ENCODE peak calls at places on chromosome 4, in five cellular contexts. A is osteoblast, O is GM12865, W is MM.1S, M is mucosa of descending colon. G is an unnamed sample.

GRCh38 chr4:27308379-27308778 is 447.7 kb downstream of the STIM2 start:
- DNase-seq in M (no peak), W (no peak), O (no peak), A (no peak), G (no peak)

GRCh38 chr4:152862608-152863007 is 73.5 kb upstream of the FHDC1 start:
- DNase-seq in A (no peak), M (no peak), O (no peak), W (no peak), G (no peak)

GRCh38 chr4:21184788-21185187 is 484.5 kb downstream of the PACRGL start:
- DNase-seq in M (no peak), W (no peak), O (no peak), A (no peak), G (no peak)

GRCh38 chr4:39422247-39422646 is 15.5 kb downstream of the KLB start:
- DNase-seq in O (no peak), A (no peak), M (no peak), W (no peak), G (no peak)

GRCh38 chr4:156672492-156672891 is 299.1 kb downstream of the PDGFC start:
- DNase-seq in M (no peak), O (no peak), W (no peak), A (no peak), G (no peak)

GRCh38 chr4:74715731-74716435 is 78.4 kb downstream of the BTC start:
- DNase-seq in A (no peak), W (peak), M (no peak), O (no peak), G (peak)

GRCh38 chr4:56530269-56531148 is 24.9 kb downstream of the ARL9 start:
- DNase-seq in O (peak), M (peak), W (peak), A (peak), G (peak)

GRCh38 chr4:154421618-154422017 is 70.0 kb downstream of the DCHS2 start:
- DNase-seq in A (no peak), O (peak), M (no peak), W (no peak), G (no peak)

GRCh38 chr4:53905935-53906377 is 158.4 kb downstream of the CHIC2 start:
- DNase-seq in W (peak), O (peak), M (no peak), A (no peak), G (peak)

GRCh38 chr4:20271954-20272353 is 20.2 kb downstream of the SLIT2 start:
- DNase-seq in W (no peak), M (no peak), O (no peak), A (no peak), G (no peak)

GRCh38 chr4:3497095-3497494 is 34.0 kb downstream of the DOK7 start:
- DNase-seq in O (no peak), A (no peak), M (no peak), W (no peak), G (no peak)

GRCh38 chr4:8435656-8436121 is 4.8 kb downstream of the ACOX3 start:
- DNase-seq in W (peak), A (no peak), M (no peak), O (peak), G (no peak)

GRCh38 chr4:126701756-126702155 is 931.0 kb upstream of the INTU start:
- DNase-seq in O (no peak), W (no peak), A (peak), M (no peak), G (no peak)

GRCh38 chr4:147780137-147780777 is 48.4 kb downstream of the ARHGAP10 start:
- DNase-seq in W (peak), O (peak), M (no peak), A (no peak), G (no peak)

GRCh38 chr4:189237340-189237739 is 703.3 kb upstream of the FRG1 start:
- DNase-seq in W (no peak), M (no peak), A (no peak), O (no peak), G (no peak)

GRCh38 chr4:108940086-108941033 is 177.5 kb upstream of the ETNPPL start:
- DNase-seq in M (no peak), A (no peak), O (no peak), W (peak), G (peak)

GRCh38 chr4:159206427-159206871 is 103.6 kb downstream of the RAPGEF2 start:
- DNase-seq in A (peak), M (no peak), W (peak), O (peak), G (no peak)

GRCh38 chr4:60605651-60606354 is 594.3 kb upstream of the ADGRL3 start:
- DNase-seq in O (no peak), M (no peak), A (no peak), W (no peak), G (no peak)

GRCh38 chr4:109729155-109729562 is 711 bp downstream of the PLA2G12A start:
- DNase-seq in W (no peak), M (no peak), O (peak), A (peak), G (no peak)

GRCh38 chr4:57119054-57119651 is 9.0 kb upstream of the IGFBP7 start:
- DNase-seq in A (peak), W (no peak), M (peak), O (no peak), G (no peak)

GRCh38 chr4:16227462-16227868 is 1.2 kb upstream of the TAPT1 start:
- DNase-seq in M (peak), A (peak), W (peak), O (peak), G (no peak)

GRCh38 chr4:175805863-175806262 is 6.2 kb downstream of the GPM6A start:
- DNase-seq in A (no peak), M (no peak), O (no peak), W (no peak), G (no peak)

GRCh38 chr4:107034091-107034698 is 1.9 kb downstream of the DKK2 start:
- DNase-seq in A (peak), O (no peak), M (no peak), W (no peak), G (no peak)

GRCh38 chr4:37653601-37654000 is 32.6 kb downstream of the RELL1 start:
- DNase-seq in W (no peak), A (no peak), O (no peak), M (no peak), G (no peak)

GRCh38 chr4:139823345-139823744 is 157.7 kb downstream of the MGST2 start:
- DNase-seq in O (no peak), M (no peak), W (no peak), A (no peak), G (no peak)

GRCh38 chr4:26218677-26219181 is 102.1 kb upstream of the RBPJ start:
- DNase-seq in A (peak), W (no peak), M (no peak), O (no peak), G (no peak)

GRCh38 chr4:30770049-30770549 is 49.9 kb downstream of the PCDH7 start:
- DNase-seq in O (no peak), A (no peak), M (no peak), W (no peak), G (peak)

GRCh38 chr4:3765271-3766206 is 646 bp upstream of the ADRA2C start:
- DNase-seq in W (no peak), M (no peak), O (no peak), A (peak), G (no peak)

GRCh38 chr4:180057198-180057821 is 2185.9 kb upstream of the TENM3 start:
- DNase-seq in M (no peak), W (peak), O (peak), A (peak), G (no peak)
- TF ChIP-seq CTCF in M (no peak), W (peak), O (peak), A (no peak), G (peak)

GRCh38 chr4:98558770-98559169 is 99.6 kb downstream of the TSPAN5 start:
- DNase-seq in W (no peak), O (no peak), A (no peak), M (no peak), G (no peak)

GRCh38 chr4:98558366-98558765 is 100.0 kb downstream of the TSPAN5 start:
- DNase-seq in M (no peak), O (no peak), W (no peak), A (no peak), G (no peak)

GRCh38 chr4:98555798-98556445 is 102.5 kb downstream of the TSPAN5 start:
- DNase-seq in M (no peak), A (peak), O (no peak), W (no peak), G (no peak)

GRCh38 chr4:98557497-98557896 is 100.9 kb downstream of the TSPAN5 start:
- DNase-seq in A (peak), W (no peak), M (no peak), O (no peak), G (no peak)

DNA sequence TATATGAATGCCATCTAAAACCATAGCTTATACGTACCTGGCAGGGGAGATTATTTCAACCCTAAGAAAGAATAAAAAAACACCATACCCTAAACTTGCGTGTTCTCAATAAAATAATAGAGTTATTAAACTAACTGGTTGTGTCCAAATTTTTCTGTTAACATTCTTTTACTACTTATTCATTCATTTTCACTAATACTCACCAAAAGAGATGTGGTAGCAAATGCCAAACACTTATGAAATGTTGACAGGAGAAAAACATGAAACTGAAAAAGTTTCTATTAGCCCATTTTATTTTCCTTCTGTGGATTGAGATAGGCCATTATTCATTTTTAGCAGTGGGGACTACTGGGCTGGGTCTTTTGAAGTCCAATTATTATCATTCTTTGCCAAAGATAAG is 102.0 kb downstream of the TSPAN5 start:
- DNase-seq in W (no peak), M (no peak), A (peak), O (no peak), G (no peak)
- H3K4me3 ChIP-seq in W (no peak), M (no peak), A (no peak), O (no peak), G (no peak)

GRCh38 chr4:143337600-143338287 is 1.1 kb downstream of the GAB1 start:
- DNase-seq in M (peak), O (peak), A (no peak), W (peak), G (no peak)

GRCh38 chr4:143339497-143339896 is 2.8 kb downstream of the GAB1 start:
- DNase-seq in M (no peak), W (no peak), A (no peak), O (no peak), G (no peak)

GRCh38 chr4:143338313-143338712 is 1.6 kb downstream of the GAB1 start:
- DNase-seq in A (no peak), M (no peak), O (no peak), W (no peak), G (no peak)

GRCh38 chr4:143336828-143337599 is at the start of gene GAB1:
- DNase-seq in O (peak), W (peak), M (peak), A (peak), G (no peak)

DNA sequence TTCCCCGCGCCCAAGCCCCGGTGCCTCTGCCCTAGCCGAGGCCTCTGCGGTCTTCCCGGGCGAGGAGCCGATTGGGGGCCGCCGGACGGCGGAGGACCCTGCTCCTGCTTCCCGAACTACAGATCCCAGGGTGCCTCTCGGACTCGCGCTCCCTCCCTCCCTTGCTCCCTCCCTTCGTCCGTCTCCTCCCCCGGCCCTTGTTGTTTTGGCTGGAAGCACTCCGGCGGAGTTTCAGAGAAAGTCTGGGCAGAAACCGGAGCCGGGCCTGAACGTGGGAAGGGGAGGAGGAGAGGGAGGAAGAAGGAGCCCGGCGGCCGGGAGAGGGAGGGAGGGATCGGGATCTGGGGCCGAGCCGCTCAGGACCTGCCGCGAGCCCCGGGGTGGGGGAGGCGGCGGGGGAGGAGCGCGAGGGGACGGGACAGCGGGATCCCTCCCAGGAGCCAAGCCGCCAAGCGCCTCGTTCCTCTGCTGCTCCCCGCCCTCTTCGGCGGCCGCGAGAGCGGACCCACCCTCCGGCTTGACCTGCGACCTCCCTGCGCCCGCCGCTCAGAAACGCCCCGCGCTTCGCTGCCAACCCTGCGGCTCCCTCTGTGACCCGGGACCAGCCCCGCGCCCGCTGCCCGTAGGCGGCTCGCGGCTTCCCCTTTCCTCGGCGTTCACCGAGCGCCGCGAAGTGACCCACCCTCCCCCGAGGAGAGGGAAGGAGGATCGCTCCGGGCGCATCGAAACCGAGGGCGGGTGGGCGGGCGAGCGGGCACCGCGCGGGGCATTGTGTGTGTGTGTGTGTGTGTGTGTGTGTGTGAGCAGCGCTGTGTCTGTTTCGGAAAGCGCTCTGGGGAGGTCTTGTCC is 473 bp upstream of the GAB1 start:
- DNase-seq in W (peak), O (peak), A (peak), M (peak), G (peak)
- TF ChIP-seq CTCF in W (no peak), O (no peak), A (no peak), M (no peak), G (peak)

DNA sequence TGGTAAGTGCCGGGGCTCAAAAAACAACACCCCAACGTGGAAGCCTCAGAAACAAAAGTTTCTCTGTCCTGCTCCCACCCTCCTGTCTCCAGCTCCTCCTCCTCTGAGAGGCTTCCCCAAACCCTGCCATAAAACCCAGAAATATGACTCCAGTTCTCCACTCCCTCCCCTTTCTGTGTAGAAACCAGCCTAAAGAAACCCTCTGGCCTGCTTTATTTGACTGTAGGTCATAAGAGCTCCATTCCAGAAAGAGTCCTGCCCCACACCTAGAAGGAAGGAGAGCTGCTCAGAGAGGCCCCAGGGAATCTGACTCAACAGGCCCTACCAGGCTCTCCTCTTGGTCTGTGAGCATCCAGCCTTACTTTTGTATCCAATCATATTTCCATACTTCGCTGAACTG is 872 bp upstream of the S100P start:
- DNase-seq in A (no peak), W (no peak), M (no peak), O (no peak), G (no peak)
- H3K4me3 ChIP-seq in A (no peak), W (no peak), M (no peak), O (no peak), G (no peak)

DNA sequence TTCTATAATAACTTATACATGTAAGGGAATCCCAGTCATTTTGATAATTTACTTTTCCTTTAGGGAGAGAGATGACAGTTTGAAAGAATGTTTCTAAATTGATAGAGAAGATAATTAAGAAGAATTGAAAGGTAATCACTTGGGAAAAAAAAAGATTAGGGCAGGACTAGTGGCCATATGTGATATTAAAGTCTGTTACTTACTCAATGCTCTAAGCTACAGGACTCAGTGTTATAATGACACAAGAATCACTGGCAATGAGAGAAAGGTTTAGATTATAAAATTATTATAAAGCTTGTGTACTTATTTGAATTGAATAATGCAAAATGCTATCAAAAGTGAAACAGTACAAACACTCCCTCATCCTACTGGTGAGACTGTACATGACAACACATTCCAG is 265.3 kb downstream of the BANK1 start:
- DNase-seq in W (no peak), O (no peak), A (no peak), M (no peak), G (no peak)
- TF ChIP-seq CTCF in W (no peak), O (no peak), A (no peak), M (no peak), G (no peak)

GRCh38 chr4:102824398-102824797 is 3.0 kb downstream of the UBE2D3 start:
- DNase-seq in W (no peak), A (no peak), M (no peak), O (no peak), G (no peak)
- H3K4me3 ChIP-seq in W (peak), A (peak), M (no peak), O (peak), G (peak)

GRCh38 chr4:1767770-1768366 is 25.2 kb upstream of the FGFR3 start:
- DNase-seq in A (peak), M (no peak), O (no peak), W (peak), G (no peak)
- TF ChIP-seq CTCF in A (no peak), M (no peak), O (peak), W (peak), G (peak)

DNA sequence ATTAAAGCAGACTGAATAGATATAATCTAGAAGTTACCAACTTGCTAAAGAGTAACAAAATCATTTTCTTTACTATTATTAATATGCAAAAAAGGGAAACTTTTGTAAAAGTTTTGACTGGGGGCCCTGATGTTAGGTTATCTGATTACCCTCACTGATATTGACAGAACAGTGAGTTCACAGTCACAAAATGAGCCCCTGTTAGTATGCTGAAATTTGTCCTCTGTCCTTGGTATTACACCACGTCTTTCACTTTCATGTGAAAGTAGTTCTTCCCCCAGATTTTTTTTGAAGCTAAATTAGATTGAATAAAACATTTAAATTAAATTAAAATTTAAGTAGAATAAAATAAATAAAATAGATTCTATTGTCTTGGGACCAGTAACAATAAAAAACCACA is 5.9 kb downstream of the STBD1 start:
- DNase-seq in M (no peak), A (no peak), W (peak), O (no peak), G (no peak)
- H3K4me3 ChIP-seq in M (no peak), A (no peak), W (no peak), O (no peak), G (no peak)

DNA sequence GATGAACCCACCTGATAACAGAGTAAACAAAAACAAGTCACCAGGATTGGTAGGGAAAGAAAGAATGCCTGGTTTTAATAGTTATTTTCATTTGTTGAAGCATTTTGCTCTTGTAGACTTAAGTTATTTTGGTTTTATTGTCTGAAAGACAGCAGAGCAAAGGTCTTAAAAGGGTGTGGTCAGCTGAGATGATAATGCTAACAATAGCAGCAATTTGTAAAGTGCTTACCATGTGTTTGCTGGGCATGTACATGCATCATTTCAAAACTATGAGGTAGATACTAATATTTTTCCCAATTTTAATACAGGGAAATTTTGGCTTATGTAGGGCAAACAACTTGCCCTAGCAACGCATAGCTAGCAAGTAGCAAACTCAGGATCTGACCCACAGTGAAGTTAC is 46.8 kb upstream of the SLC10A4 start:
- DNase-seq in W (no peak), A (no peak), O (no peak), M (no peak), G (no peak)
- TF ChIP-seq CTCF in W (no peak), A (no peak), O (no peak), M (no peak), G (no peak)

G was measured in kidney epithelial cell.